ENCODE peak calls at places on chromosome 16, in six cellular contexts. One of them, this sample, is unnamed.

GRCh38 chr16:89600427-89600826 is 13.0 kb upstream of the DPEP1 start:
- DNase-seq in Calu3: no peak
- DNase-seq in AG10803: no peak
- DNase-seq in hypothalamus: no peak
- DNase-seq in CD4-positive, alpha-beta T cell: no peak
- DNase-seq in mesothelial cell of epicardium: no peak
- DNase-seq in this sample: no peak

GRCh38 chr16:7351572-7351971 is 18.9 kb downstream of the RBFOX1 start:
- DNase-seq in Calu3: no peak
- DNase-seq in AG10803: no peak
- DNase-seq in hypothalamus: no peak
- DNase-seq in CD4-positive, alpha-beta T cell: no peak
- DNase-seq in mesothelial cell of epicardium: no peak
- DNase-seq in this sample: no peak

GRCh38 chr16:4948903-4949766 is 9.0 kb upstream of the SEC14L5 start:
- DNase-seq in Calu3: no peak
- DNase-seq in AG10803: no peak
- DNase-seq in hypothalamus: no peak
- DNase-seq in CD4-positive, alpha-beta T cell: no peak
- DNase-seq in mesothelial cell of epicardium: no peak
- DNase-seq in this sample: no peak

GRCh38 chr16:84815446-84815845 is 4.3 kb upstream of the CRISPLD2 start:
- DNase-seq in Calu3: no peak
- DNase-seq in AG10803: no peak
- DNase-seq in hypothalamus: no peak
- DNase-seq in CD4-positive, alpha-beta T cell: no peak
- DNase-seq in mesothelial cell of epicardium: no peak
- DNase-seq in this sample: no peak

GRCh38 chr16:51430716-51431369 is 279.8 kb upstream of the SALL1 start:
- DNase-seq in Calu3: no peak
- DNase-seq in AG10803: no peak
- DNase-seq in hypothalamus: no peak
- DNase-seq in CD4-positive, alpha-beta T cell: no peak
- DNase-seq in mesothelial cell of epicardium: no peak
- DNase-seq in this sample: peak

GRCh38 chr16:23030001-23030400 is 119.3 kb downstream of the USP31 start:
- DNase-seq in Calu3: no peak
- DNase-seq in AG10803: no peak
- DNase-seq in hypothalamus: no peak
- DNase-seq in CD4-positive, alpha-beta T cell: no peak
- DNase-seq in mesothelial cell of epicardium: no peak
- DNase-seq in this sample: no peak

GRCh38 chr16:85605912-85606841 is 6.9 kb upstream of the GSE1 start:
- DNase-seq in Calu3: no peak
- DNase-seq in AG10803: no peak
- DNase-seq in hypothalamus: no peak
- DNase-seq in CD4-positive, alpha-beta T cell: no peak
- DNase-seq in mesothelial cell of epicardium: no peak
- DNase-seq in this sample: no peak

GRCh38 chr16:29738514-29738913 is 7.3 kb downstream of the C16orf54 start:
- DNase-seq in Calu3: peak
- DNase-seq in AG10803: no peak
- DNase-seq in hypothalamus: no peak
- DNase-seq in CD4-positive, alpha-beta T cell: peak
- DNase-seq in mesothelial cell of epicardium: no peak
- DNase-seq in this sample: no peak

GRCh38 chr16:89395150-89396142 is 94.9 kb downstream of the ANKRD11 start:
- DNase-seq in Calu3: peak
- DNase-seq in AG10803: peak
- DNase-seq in hypothalamus: no peak
- DNase-seq in CD4-positive, alpha-beta T cell: no peak
- DNase-seq in mesothelial cell of epicardium: no peak
- DNase-seq in this sample: peak

GRCh38 chr16:2708290-2708639 is 11.8 kb downstream of the PRSS27 start:
- DNase-seq in Calu3: no peak
- DNase-seq in AG10803: no peak
- DNase-seq in hypothalamus: no peak
- DNase-seq in CD4-positive, alpha-beta T cell: no peak
- DNase-seq in mesothelial cell of epicardium: no peak
- DNase-seq in this sample: no peak

GRCh38 chr16:18833707-18834505 is 32.6 kb upstream of the ARL6IP1 start:
- DNase-seq in Calu3: no peak
- DNase-seq in AG10803: no peak
- DNase-seq in hypothalamus: no peak
- DNase-seq in CD4-positive, alpha-beta T cell: no peak
- DNase-seq in mesothelial cell of epicardium: no peak
- DNase-seq in this sample: no peak

GRCh38 chr16:80707686-80708085 is 96.7 kb downstream of the CDYL2 start:
- DNase-seq in Calu3: no peak
- DNase-seq in AG10803: no peak
- DNase-seq in hypothalamus: no peak
- DNase-seq in CD4-positive, alpha-beta T cell: no peak
- DNase-seq in mesothelial cell of epicardium: no peak
- DNase-seq in this sample: no peak

GRCh38 chr16:3696425-3697218 is 20.7 kb downstream of the TRAP1 start:
- DNase-seq in Calu3: no peak
- DNase-seq in AG10803: peak
- DNase-seq in hypothalamus: no peak
- DNase-seq in CD4-positive, alpha-beta T cell: no peak
- DNase-seq in mesothelial cell of epicardium: no peak
- DNase-seq in this sample: peak

GRCh38 chr16:14483819-14484385 is 146.2 kb downstream of the PARN start:
- DNase-seq in Calu3: no peak
- DNase-seq in AG10803: no peak
- DNase-seq in hypothalamus: no peak
- DNase-seq in CD4-positive, alpha-beta T cell: no peak
- DNase-seq in mesothelial cell of epicardium: no peak
- DNase-seq in this sample: no peak

GRCh38 chr16:87317766-87318121 is 552 bp upstream of the C16orf95 start:
- DNase-seq in Calu3: peak
- DNase-seq in AG10803: peak
- DNase-seq in hypothalamus: no peak
- DNase-seq in CD4-positive, alpha-beta T cell: no peak
- DNase-seq in mesothelial cell of epicardium: no peak
- DNase-seq in this sample: peak

GRCh38 chr16:84383106-84383505 is 14.8 kb downstream of the ATP2C2 start:
- DNase-seq in Calu3: no peak
- DNase-seq in AG10803: no peak
- DNase-seq in hypothalamus: no peak
- DNase-seq in CD4-positive, alpha-beta T cell: no peak
- DNase-seq in mesothelial cell of epicardium: no peak
- DNase-seq in this sample: no peak

GRCh38 chr16:5706206-5706605 is 608.6 kb upstream of the EEF2KMT start:
- DNase-seq in Calu3: peak
- DNase-seq in AG10803: no peak
- DNase-seq in hypothalamus: no peak
- DNase-seq in CD4-positive, alpha-beta T cell: no peak
- DNase-seq in mesothelial cell of epicardium: no peak
- DNase-seq in this sample: no peak

GRCh38 chr16:58054289-58054688 is 28.7 kb downstream of the MMP15 start:
- DNase-seq in Calu3: no peak
- DNase-seq in AG10803: no peak
- DNase-seq in hypothalamus: no peak
- DNase-seq in CD4-positive, alpha-beta T cell: no peak
- DNase-seq in mesothelial cell of epicardium: no peak
- DNase-seq in this sample: no peak

GRCh38 chr16:28309811-28310311 is 17.5 kb downstream of the SBK1 start:
- DNase-seq in Calu3: no peak
- DNase-seq in AG10803: no peak
- DNase-seq in hypothalamus: no peak
- DNase-seq in CD4-positive, alpha-beta T cell: peak
- DNase-seq in mesothelial cell of epicardium: no peak
- DNase-seq in this sample: no peak

GRCh38 chr16:52581530-52581929 is 34.6 kb upstream of the TOX3 start:
- DNase-seq in Calu3: peak
- DNase-seq in AG10803: no peak
- DNase-seq in hypothalamus: no peak
- DNase-seq in CD4-positive, alpha-beta T cell: no peak
- DNase-seq in mesothelial cell of epicardium: no peak
- DNase-seq in this sample: no peak

GRCh38 chr16:48158296-48158695 is 2.5 kb upstream of the ABCC12 start:
- DNase-seq in Calu3: peak
- DNase-seq in AG10803: peak
- DNase-seq in hypothalamus: no peak
- DNase-seq in CD4-positive, alpha-beta T cell: no peak
- DNase-seq in mesothelial cell of epicardium: no peak
- DNase-seq in this sample: no peak

GRCh38 chr16:75068632-75069031 is 47.9 kb downstream of the LDHD start:
- DNase-seq in Calu3: no peak
- DNase-seq in AG10803: no peak
- DNase-seq in hypothalamus: no peak
- DNase-seq in CD4-positive, alpha-beta T cell: no peak
- DNase-seq in mesothelial cell of epicardium: no peak
- DNase-seq in this sample: no peak

GRCh38 chr16:76194621-76195015 is 82.6 kb upstream of the CNTNAP4 start:
- DNase-seq in Calu3: no peak
- DNase-seq in AG10803: no peak
- DNase-seq in hypothalamus: no peak
- DNase-seq in CD4-positive, alpha-beta T cell: no peak
- DNase-seq in mesothelial cell of epicardium: no peak
- DNase-seq in this sample: no peak

GRCh38 chr16:477758-478157 is 49.8 kb upstream of the CAPN15 start:
- DNase-seq in Calu3: no peak
- DNase-seq in AG10803: no peak
- DNase-seq in hypothalamus: no peak
- DNase-seq in CD4-positive, alpha-beta T cell: no peak
- DNase-seq in mesothelial cell of epicardium: no peak
- DNase-seq in this sample: no peak

GRCh38 chr16:30009085-30009862 is 1.6 kb downstream of the DOC2A start:
- DNase-seq in Calu3: no peak
- DNase-seq in AG10803: no peak
- DNase-seq in hypothalamus: no peak
- DNase-seq in CD4-positive, alpha-beta T cell: no peak
- DNase-seq in mesothelial cell of epicardium: no peak
- DNase-seq in this sample: no peak

GRCh38 chr16:86353185-86353584 is 157.1 kb upstream of the FOXF1 start:
- DNase-seq in Calu3: no peak
- DNase-seq in AG10803: peak
- DNase-seq in hypothalamus: no peak
- DNase-seq in CD4-positive, alpha-beta T cell: no peak
- DNase-seq in mesothelial cell of epicardium: no peak
- DNase-seq in this sample: no peak

This sample was measured in fibroblast of gingiva.